ENCODE peak calls at places on chromosomes 1 and 21, in six cellular contexts. X is astrocyte; Z is hepatocyte; A is substantia nigra; I is effector memory CD4-positive, alpha-beta T cell; T is left ventricle myocardium inferior. D is an unnamed sample.

GRCh38 chr1:219801433-219801832 is 126.9 kb downstream of the SLC30A10 start:
- DNase-seq in X (no peak), Z (no peak), A (no peak), I (no peak), T (no peak), D (no peak)

GRCh38 chr1:97783762-97784161 is 137.1 kb downstream of the DPYD start:
- DNase-seq in X (no peak), Z (no peak), A (no peak), I (no peak), T (no peak), D (no peak)

GRCh38 chr1:191993549-191993948 is 164.7 kb upstream of the RGS18 start:
- DNase-seq in X (peak), Z (no peak), A (no peak), I (no peak), T (no peak), D (no peak)

GRCh38 chr21:45931397-45931969 is 50.1 kb upstream of the COL6A1 start:
- DNase-seq in X (no peak), Z (no peak), A (no peak), I (no peak), T (no peak), D (no peak)

GRCh38 chr1:229379901-229380300 is 37.1 kb upstream of the CCSAP start:
- DNase-seq in X (no peak), Z (no peak), A (no peak), I (no peak), T (no peak), D (no peak)

GRCh38 chr1:85862456-85862855 is 154.2 kb upstream of the ZNHIT6 start:
- DNase-seq in X (no peak), Z (peak), A (no peak), I (no peak), T (no peak), D (no peak)

GRCh38 chr1:154304664-154305337 is 16.1 kb upstream of the AQP10 start:
- DNase-seq in X (peak), Z (no peak), A (no peak), I (no peak), T (no peak), D (no peak)

GRCh38 chr1:67898033-67898726 is 64.9 kb upstream of the GNG12 start:
- DNase-seq in X (no peak), Z (no peak), A (no peak), I (no peak), T (no peak), D (no peak)

GRCh38 chr1:47298025-47298699 is 15.8 kb downstream of the STIL start:
- DNase-seq in X (no peak), Z (no peak), A (no peak), I (no peak), T (no peak), D (no peak)

GRCh38 chr1:31715097-31715872 is 11.5 kb upstream of the COL16A1 start:
- DNase-seq in X (peak), Z (peak), A (peak), I (no peak), T (peak), D (peak)

GRCh38 chr1:32741417-32742131 is 39.0 kb upstream of the SYNC start:
- DNase-seq in X (no peak), Z (peak), A (no peak), I (no peak), T (no peak), D (no peak)

GRCh38 chr1:206455320-206455680 is 15.0 kb upstream of the IKBKE start:
- DNase-seq in X (no peak), Z (no peak), A (no peak), I (no peak), T (no peak), D (no peak)

GRCh38 chr1:158121604-158122254 is 59.0 kb upstream of the CD1D start:
- DNase-seq in X (no peak), Z (peak), A (no peak), I (no peak), T (no peak), D (peak)

GRCh38 chr1:27555700-27556424 is 48.1 kb downstream of the AHDC1 start:
- DNase-seq in X (no peak), Z (peak), A (no peak), I (no peak), T (peak), D (no peak)

GRCh38 chr1:198612471-198613265 is 26.2 kb upstream of the PTPRC start:
- DNase-seq in X (no peak), Z (no peak), A (no peak), I (no peak), T (no peak), D (no peak)

GRCh38 chr1:39159224-39160036 is 45.1 kb upstream of the MACF1 start:
- DNase-seq in X (peak), Z (peak), A (no peak), I (no peak), T (no peak), D (peak)

GRCh38 chr1:113861641-113862040 is 9.9 kb downstream of the PTPN22 start:
- DNase-seq in X (no peak), Z (no peak), A (no peak), I (no peak), T (no peak), D (no peak)

GRCh38 chr1:33176362-33176850 is 5.4 kb downstream of the TRIM62 start:
- DNase-seq in X (peak), Z (no peak), A (no peak), I (no peak), T (no peak), D (no peak)

GRCh38 chr21:42044871-42045495 is 26.1 kb upstream of the UMODL1 start:
- DNase-seq in X (no peak), Z (no peak), A (no peak), I (no peak), T (no peak), D (no peak)

GRCh38 chr1:215878128-215878527 is 311.0 kb downstream of the KCTD3 start:
- DNase-seq in X (peak), Z (no peak), A (no peak), I (no peak), T (no peak), D (no peak)

GRCh38 chr1:172089768-172090510 is 248.6 kb downstream of the DNM3 start:
- DNase-seq in X (peak), Z (peak), A (no peak), I (peak), T (peak), D (peak)

GRCh38 chr1:171784779-171785178 is 3.3 kb downstream of the METTL13 start:
- DNase-seq in X (no peak), Z (no peak), A (no peak), I (no peak), T (no peak), D (no peak)

GRCh38 chr1:30038134-30039025 is 685.0 kb downstream of the MATN1 start:
- DNase-seq in X (no peak), Z (no peak), A (no peak), I (no peak), T (no peak), D (no peak)

GRCh38 chr1:55938376-55938850 is 641.0 kb downstream of the PLPP3 start:
- DNase-seq in X (no peak), Z (no peak), A (no peak), I (no peak), T (peak), D (no peak)

GRCh38 chr1:2226525-2227340 is 1.4 kb upstream of the SKI start:
- DNase-seq in X (no peak), Z (peak), A (no peak), I (no peak), T (no peak), D (no peak)

GRCh38 chr1:36511804-36512798 is 29.4 kb upstream of the CSF3R start:
- DNase-seq in X (no peak), Z (no peak), A (no peak), I (no peak), T (no peak), D (no peak)

GRCh38 chr1:10101929-10102328 is 69.2 kb downstream of the UBE4B start:
- DNase-seq in X (no peak), Z (no peak), A (no peak), I (no peak), T (no peak), D (no peak)

GRCh38 chr1:198234511-198235251 is 77.9 kb downstream of the NEK7 start:
- DNase-seq in X (peak), Z (no peak), A (no peak), I (no peak), T (no peak), D (no peak)

GRCh38 chr1:206941766-206942418 is 4.4 kb downstream of the PIGR start:
- DNase-seq in X (no peak), Z (peak), A (no peak), I (no peak), T (no peak), D (no peak)

GRCh38 chr1:241411056-241411775 is 54.2 kb upstream of the RGS7 start:
- DNase-seq in X (no peak), Z (no peak), A (no peak), I (no peak), T (no peak), D (no peak)

GRCh38 chr1:234968470-234968869 is 160.2 kb downstream of the TOMM20 start:
- DNase-seq in X (no peak), Z (no peak), A (no peak), I (no peak), T (no peak), D (no peak)

GRCh38 chr1:62198069-62198780 is 3.6 kb downstream of the L1TD1 start:
- DNase-seq in X (no peak), Z (no peak), A (no peak), I (no peak), T (no peak), D (no peak)

GRCh38 chr1:205335692-205336091 is 14.1 kb upstream of the NUAK2 start:
- DNase-seq in X (peak), Z (peak), A (peak), I (peak), T (peak), D (peak)

GRCh38 chr1:207967703-207968102 is 56.8 kb upstream of the CD34 start:
- DNase-seq in X (no peak), Z (no peak), A (no peak), I (no peak), T (no peak), D (no peak)

GRCh38 chr1:51551081-51551480 is 32.0 kb upstream of the EPS15 start:
- DNase-seq in X (no peak), Z (no peak), A (no peak), I (no peak), T (no peak), D (no peak)

GRCh38 chr21:33924766-33925100 is 9.1 kb upstream of the ATP5PO start:
- DNase-seq in X (no peak), Z (no peak), A (no peak), I (no peak), T (no peak), D (no peak)

GRCh38 chr21:33924079-33924765 is 8.6 kb upstream of the ATP5PO start:
- DNase-seq in X (peak), Z (peak), A (peak), I (peak), T (peak), D (peak)
- H3K27ac ChIP-seq in X (no peak), Z (no peak), A (peak), I (no peak), T (no peak), D (no peak)

GRCh38 chr1:167648978-167649752 is 19.1 kb downstream of the RCSD1 start:
- DNase-seq in X (no peak), Z (no peak), A (no peak), I (no peak), T (no peak), D (no peak)
- H3K27ac ChIP-seq in X (no peak), Z (no peak), A (no peak), I (peak), T (peak), D (no peak)

GRCh38 chr1:196557797-196558196 is 50.4 kb downstream of the KCNT2 start:
- DNase-seq in X (no peak), Z (no peak), A (no peak), I (no peak), T (no peak), D (no peak)
- H3K27ac ChIP-seq in X (no peak), Z (no peak), A (no peak), I (no peak), T (peak), D (no peak)

GRCh38 chr1:148289647-148290046 is 137.6 kb upstream of the NBPF11 start:
- DNase-seq in X (no peak), Z (no peak), A (no peak), I (no peak), T (no peak), D (no peak)

GRCh38 chr1:148290881-148291280 is 138.8 kb upstream of the NBPF11 start:
- DNase-seq in X (peak), Z (no peak), A (no peak), I (no peak), T (no peak), D (no peak)

GRCh38 chr1:148296511-148296910 is 144.4 kb upstream of the NBPF11 start:
- DNase-seq in X (no peak), Z (no peak), A (no peak), I (no peak), T (no peak), D (no peak)

DNA sequence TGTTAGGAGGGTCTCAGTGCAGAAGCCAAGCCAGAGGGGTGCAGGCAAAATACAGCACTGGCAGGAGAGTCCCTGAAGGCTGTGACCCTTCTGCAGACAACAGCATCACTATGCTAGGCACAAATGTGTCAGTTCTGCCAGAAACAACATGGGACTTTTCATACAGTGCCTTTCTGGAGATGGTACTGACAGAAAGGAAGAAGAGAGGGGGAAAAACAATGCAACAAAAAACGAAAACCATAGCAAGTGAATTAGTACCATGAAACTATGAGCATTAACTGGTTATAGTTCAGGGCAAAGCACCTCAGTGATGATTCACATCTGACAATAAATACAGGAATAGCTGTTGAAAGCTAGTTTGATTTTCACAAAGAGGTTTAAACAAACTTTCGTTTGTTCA is 140.8 kb upstream of the NBPF11 start:
- DNase-seq in X (no peak), Z (no peak), A (no peak), I (no peak), T (no peak), D (no peak)
- H3K27ac ChIP-seq in X (no peak), Z (no peak), A (no peak), I (no peak), T (no peak), D (no peak)

GRCh38 chr1:162197615-162198497 is 128.4 kb downstream of the NOS1AP start:
- DNase-seq in X (no peak), Z (no peak), A (no peak), I (no peak), T (no peak), D (no peak)
- H3K27ac ChIP-seq in X (no peak), Z (peak), A (no peak), I (no peak), T (peak), D (no peak)

GRCh38 chr1:18110598-18110939 is 3.0 kb downstream of the IGSF21 start:
- DNase-seq in X (no peak), Z (no peak), A (no peak), I (no peak), T (no peak), D (no peak)
- H3K27ac ChIP-seq in X (no peak), Z (no peak), A (peak), I (no peak), T (peak), D (no peak)

D was measured in prostate gland.